ENCODE peak calls at places on chromosomes 1 and 21, in four cellular contexts. W, S, T and E are unnamed samples.

GRCh38 chr1:220817907-220818306 is 31.2 kb downstream of the MTARC1 start:
- DNase-seq in W (peak), S (no peak), T (peak), E (no peak)

GRCh38 chr1:67614511-67614934 is 70.5 kb upstream of the GADD45A start:
- DNase-seq in W (peak), S (no peak), T (peak), E (no peak)

GRCh38 chr1:28889357-28889756 is 25.0 kb upstream of the EPB41 start:
- DNase-seq in W (no peak), S (no peak), T (no peak), E (no peak)

GRCh38 chr1:100627018-100627716 is 89.2 kb downstream of the GPR88 start:
- DNase-seq in W (peak), S (no peak), T (peak), E (peak)

GRCh38 chr1:213284626-213285025 is 233.6 kb downstream of the RPS6KC1 start:
- DNase-seq in W (peak), S (no peak), T (peak), E (peak)

GRCh38 chr21:42174173-42174572 is 44.8 kb upstream of the ABCG1 start:
- DNase-seq in W (no peak), S (no peak), T (no peak), E (no peak)

GRCh38 chr1:226304291-226304955 is 4.5 kb downstream of the LIN9 start:
- DNase-seq in W (no peak), S (no peak), T (no peak), E (no peak)

GRCh38 chr1:27143408-27143807 is 11.5 kb downstream of the SLC9A1 start:
- DNase-seq in W (peak), S (no peak), T (no peak), E (no peak)

GRCh38 chr21:45286671-45287437 is 841 bp downstream of the POFUT2 start:
- DNase-seq in W (peak), S (no peak), T (no peak), E (no peak)

GRCh38 chr21:34852438-34852837 is 183.6 kb downstream of the CLIC6 start:
- DNase-seq in W (no peak), S (no peak), T (peak), E (no peak)

GRCh38 chr1:1202831-1203560 is 3.4 kb downstream of the TNFRSF18 start:
- DNase-seq in W (no peak), S (no peak), T (no peak), E (no peak)

GRCh38 chr1:40096646-40096976 is 441 bp downstream of the PPT1 start:
- DNase-seq in W (no peak), S (no peak), T (no peak), E (no peak)

GRCh38 chr1:7497107-7497637 is 273.9 kb upstream of the VAMP3 start:
- DNase-seq in W (no peak), S (no peak), T (no peak), E (no peak)

GRCh38 chr1:13583592-13583963 is at the start of gene PDPN:
- DNase-seq in W (no peak), S (no peak), T (no peak), E (no peak)

GRCh38 chr1:13583964-13584791 is 546 bp downstream of the PDPN start:
- DNase-seq in W (no peak), S (no peak), T (peak), E (no peak)

GRCh38 chr1:13585599-13585965 is 1.9 kb downstream of the PDPN start:
- DNase-seq in W (no peak), S (no peak), T (no peak), E (no peak)

GRCh38 chr1:13584876-13585598 is 1.4 kb downstream of the PDPN start:
- DNase-seq in W (no peak), S (no peak), T (no peak), E (no peak)

DNA sequence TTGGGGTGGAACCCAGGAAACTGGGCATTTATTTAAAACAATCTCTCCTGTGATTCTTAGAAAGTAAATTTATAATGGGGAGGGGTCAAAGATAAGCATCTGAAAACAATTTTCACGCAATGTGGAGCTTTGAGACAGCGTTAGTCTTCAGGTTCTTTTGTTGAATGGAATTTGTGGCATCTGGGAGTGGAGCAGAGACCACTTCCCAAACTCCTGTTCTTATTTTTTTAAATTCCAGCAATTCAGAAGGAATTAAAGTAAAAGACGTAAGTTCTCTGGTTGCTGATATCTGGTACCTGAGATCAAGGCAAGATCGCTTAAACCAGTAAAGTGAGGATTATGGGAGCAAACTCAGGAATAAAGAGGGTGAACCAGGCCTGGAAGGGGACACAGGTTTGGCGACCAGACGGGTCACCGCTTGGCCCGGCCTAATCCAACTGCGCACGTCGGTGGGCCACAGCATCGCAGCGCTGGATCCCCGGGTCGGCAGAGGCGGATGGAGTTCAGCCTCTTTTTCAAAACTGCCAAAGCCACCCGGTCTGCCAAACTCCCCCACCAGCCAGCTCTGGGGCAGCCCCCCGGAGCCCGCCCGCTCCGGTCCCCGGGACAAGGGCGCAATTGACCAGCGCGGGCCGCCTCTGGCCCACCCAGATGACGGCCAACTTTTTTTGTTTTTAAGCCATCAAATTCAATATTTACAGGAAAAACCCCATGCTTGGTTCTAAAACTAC is 754 bp upstream of the PDPN start:
- DNase-seq in W (no peak), S (no peak), T (no peak), E (no peak)
- H3K4me3 ChIP-seq in W (no peak), S (no peak), T (no peak), E (no peak)

DNA sequence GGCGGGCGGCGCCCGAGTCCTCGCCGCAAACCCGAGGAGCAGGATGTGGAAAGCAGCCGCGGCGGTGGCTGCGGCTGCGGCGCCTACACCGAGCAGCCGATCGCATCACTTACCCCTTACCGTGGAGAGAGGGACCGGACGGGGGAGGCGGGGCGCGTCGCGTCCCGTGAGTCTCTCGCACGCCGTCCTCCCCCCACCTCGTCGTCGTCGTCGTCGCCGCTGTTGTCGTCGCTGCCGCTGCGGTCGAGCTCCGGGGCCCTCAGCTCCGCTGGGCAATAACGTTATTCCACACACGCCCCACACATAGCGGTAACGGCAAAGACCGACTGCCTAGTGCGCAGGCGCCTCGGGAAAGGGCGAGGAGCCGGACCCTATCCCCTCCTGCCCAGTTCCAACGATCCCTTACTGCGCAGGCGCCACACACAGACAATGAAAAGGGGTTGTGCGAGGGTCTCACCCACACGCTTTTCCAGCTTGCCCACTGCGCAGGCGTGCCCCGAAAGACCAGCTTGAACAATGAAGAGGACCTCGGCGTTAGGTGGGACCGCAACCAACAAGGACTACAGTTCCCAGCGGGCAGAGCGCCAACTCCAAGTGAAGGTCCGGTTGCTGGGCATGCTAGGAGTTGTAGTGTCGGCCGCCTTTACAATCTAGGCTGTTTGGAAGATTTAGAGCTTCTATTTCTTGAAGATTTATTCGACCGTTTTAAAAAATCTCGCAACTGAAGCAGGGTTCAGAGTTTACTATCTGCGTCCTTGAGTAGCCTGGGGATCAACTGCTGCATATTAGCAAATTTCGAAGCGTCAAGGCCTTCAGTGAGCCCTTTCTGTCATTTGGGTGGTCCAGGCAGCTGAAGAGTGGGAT is at the start of gene CEP170:
- DNase-seq in W (peak), S (peak), T (peak), E (peak)
- TF ChIP-seq CTCF in W (no peak), S (no peak), T (no peak), E (no peak)

DNA sequence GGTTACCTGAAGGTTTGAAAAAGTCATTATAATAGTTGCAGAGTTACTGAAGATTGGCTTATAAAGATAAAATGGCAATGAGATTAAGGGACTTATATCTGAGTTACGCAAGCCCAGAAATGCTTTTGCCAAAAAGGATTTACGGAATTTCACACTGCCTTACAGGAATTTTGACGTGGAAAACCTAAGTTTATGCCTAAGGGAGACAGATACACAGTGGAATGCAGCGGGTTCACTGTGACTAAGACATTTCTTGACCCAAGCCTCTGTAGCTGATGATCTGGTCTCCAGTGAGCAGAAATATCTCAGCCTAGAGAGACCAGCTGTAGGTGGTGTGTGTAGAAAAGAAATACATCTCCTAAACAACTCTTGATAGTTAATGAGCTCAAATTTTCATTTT is 10.1 kb upstream of the EXO1 start:
- DNase-seq in W (peak), S (no peak), T (peak), E (peak)
- H3K4me3 ChIP-seq in W (no peak), S (no peak), T (no peak), E (no peak)

GRCh38 chr1:41844255-41844654 is 74.5 kb downstream of the HIVEP3 start:
- DNase-seq in W (no peak), S (no peak), T (no peak), E (no peak)
- TF ChIP-seq CTCF in W (no peak), S (no peak), T (no peak), E (no peak)

DNA sequence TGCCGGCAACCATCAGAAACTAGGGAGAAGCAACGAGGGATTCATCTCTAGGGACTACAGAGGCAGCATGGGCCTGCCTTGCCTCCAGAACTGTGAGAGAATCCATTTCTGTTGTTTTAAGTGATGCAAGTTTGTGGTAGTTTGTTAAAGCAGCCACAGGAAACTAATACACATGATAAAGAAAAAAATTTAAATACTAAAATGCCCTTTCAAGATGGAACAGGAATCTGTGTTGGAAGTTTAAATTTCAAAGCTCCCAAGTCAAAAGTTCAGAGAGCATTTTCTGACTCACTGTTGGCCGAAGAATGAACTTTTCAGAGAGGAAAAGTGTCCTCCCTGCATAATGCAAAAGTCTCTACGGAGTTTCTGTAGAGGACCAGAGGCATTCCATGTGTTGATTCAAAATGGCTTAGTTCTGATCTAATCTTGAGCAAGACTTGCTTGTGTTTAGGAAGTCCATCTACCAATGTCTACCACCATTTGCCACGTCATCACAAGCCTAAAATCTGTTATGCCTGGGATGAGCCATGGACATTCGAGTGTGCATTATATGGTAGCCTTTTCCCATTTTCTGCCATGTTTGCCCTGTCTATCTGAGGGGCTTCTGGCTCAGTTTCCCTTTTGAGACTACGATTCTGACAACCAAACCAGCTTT is 22.4 kb upstream of the ARHGAP29 start:
- DNase-seq in W (peak), S (no peak), T (peak), E (no peak)
- H3K4me3 ChIP-seq in W (no peak), S (no peak), T (no peak), E (no peak)

GRCh38 chr1:42690477-42691156 is 8.4 kb downstream of the YBX1 start:
- DNase-seq in W (no peak), S (no peak), T (no peak), E (no peak)

GRCh38 chr1:42689912-42690311 is 7.7 kb downstream of the YBX1 start:
- DNase-seq in W (no peak), S (no peak), T (no peak), E (no peak)

GRCh38 chr1:42691157-42691498 is 8.9 kb downstream of the YBX1 start:
- DNase-seq in W (no peak), S (no peak), T (no peak), E (no peak)

GRCh38 chr1:42692461-42692860 is 10.2 kb downstream of the YBX1 start:
- DNase-seq in W (no peak), S (no peak), T (no peak), E (no peak)

DNA sequence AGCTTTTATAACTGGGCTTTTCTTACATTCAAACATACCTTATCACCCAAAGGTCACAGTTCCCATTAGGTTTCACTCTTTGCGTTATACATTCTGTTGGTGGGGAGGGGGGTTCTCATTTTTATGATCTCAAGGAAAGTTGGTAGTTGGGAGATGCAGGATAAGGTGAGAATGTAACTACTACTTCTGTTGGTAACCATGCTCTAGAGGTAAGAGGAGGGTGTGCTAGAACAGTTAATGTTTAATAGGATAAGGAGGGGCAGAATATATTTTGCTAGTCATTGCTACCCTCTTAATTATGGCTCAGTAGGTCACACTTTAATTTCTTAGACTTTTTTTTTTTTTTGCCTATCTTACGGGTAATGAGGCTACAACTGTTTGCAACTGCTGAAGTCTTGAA is 10.7 kb downstream of the YBX1 start:
- DNase-seq in W (no peak), S (no peak), T (no peak), E (no peak)
- TF ChIP-seq CTCF in W (no peak), S (no peak), T (no peak), E (no peak)

GRCh38 chr1:52554267-52554640 is 1.4 kb upstream of the TUT4 start:
- DNase-seq in W (peak), S (no peak), T (no peak), E (no peak)
- H3K4me3 ChIP-seq in W (peak), S (no peak), T (peak), E (peak)

GRCh38 chr1:116931016-116931918 is 21.6 kb downstream of the PTGFRN start:
- DNase-seq in W (no peak), S (no peak), T (no peak), E (no peak)

GRCh38 chr1:116933586-116934515 is 24.1 kb downstream of the PTGFRN start:
- DNase-seq in W (no peak), S (no peak), T (no peak), E (no peak)

GRCh38 chr1:116929961-116930592 is 20.4 kb downstream of the PTGFRN start:
- DNase-seq in W (no peak), S (no peak), T (no peak), E (no peak)

DNA sequence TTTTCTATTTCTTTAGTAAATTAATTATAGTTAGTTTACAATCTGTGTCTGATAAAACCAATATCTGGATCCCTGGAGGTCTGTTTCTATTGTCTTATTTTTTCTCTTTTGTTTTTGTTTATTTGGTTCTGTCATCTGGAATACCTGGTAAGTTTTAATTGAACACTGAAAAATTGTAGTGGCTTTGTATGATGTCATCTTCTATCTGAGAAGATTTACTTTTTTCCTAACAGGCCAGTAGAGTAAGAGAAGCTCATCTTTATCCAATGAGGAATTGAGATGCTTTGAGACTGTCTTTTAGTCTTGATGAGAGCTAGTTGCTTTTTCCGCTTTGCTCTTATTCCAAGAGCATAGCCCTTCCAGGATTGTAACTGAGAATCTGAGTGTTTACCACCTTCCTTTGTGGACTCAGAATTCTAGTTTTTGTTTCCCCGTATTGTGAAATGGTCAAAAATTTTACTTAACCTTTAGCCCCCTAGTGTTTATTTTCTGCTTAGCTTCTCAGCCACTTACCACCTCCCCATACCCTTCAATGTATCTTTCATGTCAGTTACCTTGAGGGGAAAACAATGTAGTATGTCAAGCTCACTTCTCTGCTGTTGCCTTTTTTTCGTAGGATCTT is 25.0 kb downstream of the PTGFRN start:
- DNase-seq in W (no peak), S (no peak), T (peak), E (no peak)
- TF ChIP-seq CTCF in W (no peak), S (peak), T (peak), E (no peak)

DNA sequence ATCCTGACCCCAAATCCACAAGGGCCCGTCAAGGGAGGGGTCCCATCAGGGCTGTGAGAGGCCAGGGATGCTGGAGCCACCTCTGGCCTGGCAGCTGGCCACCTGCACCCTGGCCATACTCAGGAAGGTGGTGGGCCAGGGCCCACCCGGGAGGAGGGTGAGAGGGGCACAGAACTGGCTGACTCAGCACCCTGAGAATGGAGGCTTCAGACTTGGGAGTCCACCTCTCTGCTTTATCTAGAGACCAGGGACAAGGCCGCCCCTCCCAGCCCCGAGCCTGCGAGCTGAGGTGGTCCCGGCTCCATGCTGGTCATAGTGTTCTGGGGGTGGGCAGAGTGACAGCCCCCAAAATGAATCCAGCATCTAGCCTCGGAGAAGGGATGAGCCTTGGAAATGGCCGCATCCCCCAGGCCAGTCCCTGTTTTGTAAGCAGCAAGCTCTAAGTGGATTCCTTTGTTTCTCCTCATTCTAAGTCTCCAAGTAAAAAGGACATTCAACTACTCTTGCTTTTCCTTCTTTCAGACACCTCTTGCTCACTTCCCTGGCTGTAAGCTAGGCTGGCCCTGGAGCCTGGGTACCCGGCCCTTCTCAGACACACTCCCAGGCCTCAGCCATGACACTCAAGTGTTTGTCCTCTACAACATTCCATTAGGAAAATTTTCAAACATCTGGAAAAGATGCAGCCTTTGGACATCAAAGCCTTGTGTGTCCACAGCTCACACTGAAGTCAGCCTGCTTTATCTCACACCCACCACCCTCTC is 12.3 kb downstream of the WNT3A start:
- DNase-seq in W (no peak), S (no peak), T (no peak), E (no peak)
- H3K4me3 ChIP-seq in W (no peak), S (no peak), T (no peak), E (no peak)